ENCODE peak calls at places on chromosomes 3 and 15, in five cellular contexts. One of them, this sample, is unnamed.

GRCh38 chr3:194816748-194817591 is 131.3 kb downstream of the FAM43A start:
- DNase-seq in GM10248: no peak
- DNase-seq in suprapubic skin: peak; percentile 40
- DNase-seq in RKO: no peak
- DNase-seq in AG08396: no peak
- DNase-seq in this sample: no peak

GRCh38 chr3:41330465-41330864 is 131.2 kb downstream of the CTNNB1 start:
- DNase-seq in GM10248: no peak
- DNase-seq in suprapubic skin: no peak
- DNase-seq in RKO: no peak
- DNase-seq in AG08396: no peak
- DNase-seq in this sample: no peak

GRCh38 chr3:100316656-100317069 is 17.9 kb upstream of the NIT2 start:
- DNase-seq in GM10248: peak; percentile 46
- DNase-seq in suprapubic skin: no peak
- DNase-seq in RKO: peak; percentile 76
- DNase-seq in AG08396: no peak
- DNase-seq in this sample: no peak

GRCh38 chr3:69691860-69692259 is 47.4 kb upstream of the MITF start:
- DNase-seq in GM10248: no peak
- DNase-seq in suprapubic skin: no peak
- DNase-seq in RKO: no peak
- DNase-seq in AG08396: no peak
- DNase-seq in this sample: no peak

GRCh38 chr15:74240002-74240568 is 4.0 kb downstream of the CCDC33 start:
- DNase-seq in GM10248: no peak
- DNase-seq in suprapubic skin: no peak
- DNase-seq in RKO: peak; percentile 5
- DNase-seq in AG08396: peak; percentile 70
- DNase-seq in this sample: peak; percentile 90

GRCh38 chr3:29560031-29560430 is 279.2 kb downstream of the RBMS3 start:
- DNase-seq in GM10248: no peak
- DNase-seq in suprapubic skin: no peak
- DNase-seq in RKO: no peak
- DNase-seq in AG08396: no peak
- DNase-seq in this sample: no peak

GRCh38 chr15:55694652-55695150 is 48.3 kb downstream of the PRTG start:
- DNase-seq in GM10248: peak; percentile 39
- DNase-seq in suprapubic skin: no peak
- DNase-seq in RKO: no peak
- DNase-seq in AG08396: no peak
- DNase-seq in this sample: no peak

GRCh38 chr15:72706266-72706665 is 20.3 kb downstream of the BBS4 start:
- DNase-seq in GM10248: no peak
- DNase-seq in suprapubic skin: no peak
- DNase-seq in RKO: peak; percentile 18
- DNase-seq in AG08396: no peak
- DNase-seq in this sample: no peak

GRCh38 chr3:110307065-110307809 is 764.4 kb upstream of the NECTIN3 start:
- DNase-seq in GM10248: no peak
- DNase-seq in suprapubic skin: no peak
- DNase-seq in RKO: no peak
- DNase-seq in AG08396: peak; percentile 14
- DNase-seq in this sample: no peak

This sample was measured in upper lobe of right lung.